ENCODE peak calls at places on chromosomes 16 and 17, in nine cellular contexts. O is body of pancreas, B is A549, X is ovary, Y is stomach, I is heart left ventricle, N is tibial nerve, F is suprapubic skin, P is Peyer's patch. W is an unnamed sample.

GRCh38 chr16:85286970-85287814 is 174.9 kb upstream of the CIBAR2 start:
- DNase-seq in O (no peak), B (no peak), X (no peak), Y (no peak), I (peak; percentile 32), N (peak; percentile 37), F (no peak), P (no peak), W (no peak)

GRCh38 chr17:80101946-80102706 is 745 bp downstream of the GAA start:
- DNase-seq in O (peak; percentile 16), B (peak; percentile 38), X (no peak), Y (no peak), I (no peak), N (no peak), F (no peak), P (peak; percentile 36), W (no peak)

GRCh38 chr16:3646348-3646920 is 8.1 kb upstream of the DNASE1 start:
- DNase-seq in O (peak; percentile 73), B (peak; percentile 80), X (no peak), Y (peak; percentile 73), I (no peak), N (no peak), F (peak; percentile 65), P (no peak), W (no peak)

GRCh38 chr17:39051001-39051605 is 83.9 kb upstream of the FBXO47 start:
- DNase-seq in O (no peak), B (no peak), X (no peak), Y (peak; percentile 13), I (no peak), N (no peak), F (no peak), P (no peak), W (no peak)

GRCh38 chr17:40648326-40648968 is 829 bp upstream of the SMARCE1 start:
- DNase-seq in O (peak; percentile 61), B (peak; percentile 28), X (no peak), Y (peak; percentile 37), I (no peak), N (no peak), F (no peak), P (no peak), W (no peak)

GRCh38 chr16:46573834-46574159 is 47.4 kb downstream of the SHCBP1 start:
- DNase-seq in O (no peak), B (no peak), X (no peak), Y (no peak), I (no peak), N (no peak), F (no peak), P (no peak), W (no peak)

GRCh38 chr16:50065624-50066481 is at the start of gene HEATR3:
- DNase-seq in O (peak; percentile 94), B (peak; percentile 93), X (peak; percentile 96), Y (peak; percentile 95), I (peak; percentile 91), N (peak; percentile 77), F (peak; percentile 94), P (peak; percentile 88), W (peak; percentile 88)

GRCh38 chr16:85731179-85731578 is 19.7 kb downstream of the C16orf74 start:
- DNase-seq in O (peak; percentile 30), B (no peak), X (no peak), Y (no peak), I (no peak), N (no peak), F (no peak), P (no peak), W (no peak)

GRCh38 chr16:22220076-22220453 is 14.0 kb downstream of the EEF2K start:
- DNase-seq in O (peak; percentile 34), B (no peak), X (peak; percentile 71), Y (no peak), I (peak; percentile 37), N (no peak), F (no peak), P (no peak), W (no peak)

GRCh38 chr16:4536391-4537106 is 2.0 kb downstream of the CDIP1 start:
- DNase-seq in O (no peak), B (no peak), X (no peak), Y (no peak), I (no peak), N (no peak), F (no peak), P (no peak), W (peak; percentile 77)

GRCh38 chr16:69017036-69017783 is 88.2 kb upstream of the HAS3 start:
- DNase-seq in O (no peak), B (peak; percentile 56), X (no peak), Y (no peak), I (no peak), N (no peak), F (no peak), P (no peak), W (no peak)

GRCh38 chr16:11613381-11614303 is 26.9 kb upstream of the LITAF start:
- DNase-seq in O (peak; percentile 34), B (no peak), X (no peak), Y (peak; percentile 69), I (peak; percentile 43), N (peak; percentile 40), F (peak; percentile 90), P (peak; percentile 78), W (no peak)

GRCh38 chr17:81339180-81339501 is 44.0 kb upstream of the SLC38A10 start:
- DNase-seq in O (no peak), B (no peak), X (no peak), Y (no peak), I (no peak), N (no peak), F (no peak), P (no peak), W (no peak)

GRCh38 chr16:66972983-66973382 is 11.9 kb downstream of the CES3 start:
- DNase-seq in O (no peak), B (no peak), X (no peak), Y (no peak), I (no peak), N (no peak), F (no peak), P (no peak), W (peak; percentile 41)

GRCh38 chr16:77364770-77365169 is 70.1 kb downstream of the ADAMTS18 start:
- DNase-seq in O (no peak), B (no peak), X (no peak), Y (no peak), I (no peak), N (no peak), F (no peak), P (no peak), W (no peak)

GRCh38 chr17:42182927-42183734 is 2.1 kb downstream of the HCRT start:
- DNase-seq in O (no peak), B (peak; percentile 58), X (no peak), Y (no peak), I (no peak), N (no peak), F (no peak), P (no peak), W (no peak)

GRCh38 chr16:346587-346986 is 5.9 kb downstream of the AXIN1 start:
- DNase-seq in O (no peak), B (no peak), X (no peak), Y (no peak), I (no peak), N (no peak), F (no peak), P (no peak), W (no peak)
- H3K27ac ChIP-seq in O (no peak overlapping the region), B (no peak overlapping the region), X (no peak overlapping the region), Y (no peak overlapping the region), I (no peak overlapping the region), N (no peak overlapping the region), F (no peak overlapping the region), P (no peak overlapping the region), W (no peak overlapping the region)

DNA sequence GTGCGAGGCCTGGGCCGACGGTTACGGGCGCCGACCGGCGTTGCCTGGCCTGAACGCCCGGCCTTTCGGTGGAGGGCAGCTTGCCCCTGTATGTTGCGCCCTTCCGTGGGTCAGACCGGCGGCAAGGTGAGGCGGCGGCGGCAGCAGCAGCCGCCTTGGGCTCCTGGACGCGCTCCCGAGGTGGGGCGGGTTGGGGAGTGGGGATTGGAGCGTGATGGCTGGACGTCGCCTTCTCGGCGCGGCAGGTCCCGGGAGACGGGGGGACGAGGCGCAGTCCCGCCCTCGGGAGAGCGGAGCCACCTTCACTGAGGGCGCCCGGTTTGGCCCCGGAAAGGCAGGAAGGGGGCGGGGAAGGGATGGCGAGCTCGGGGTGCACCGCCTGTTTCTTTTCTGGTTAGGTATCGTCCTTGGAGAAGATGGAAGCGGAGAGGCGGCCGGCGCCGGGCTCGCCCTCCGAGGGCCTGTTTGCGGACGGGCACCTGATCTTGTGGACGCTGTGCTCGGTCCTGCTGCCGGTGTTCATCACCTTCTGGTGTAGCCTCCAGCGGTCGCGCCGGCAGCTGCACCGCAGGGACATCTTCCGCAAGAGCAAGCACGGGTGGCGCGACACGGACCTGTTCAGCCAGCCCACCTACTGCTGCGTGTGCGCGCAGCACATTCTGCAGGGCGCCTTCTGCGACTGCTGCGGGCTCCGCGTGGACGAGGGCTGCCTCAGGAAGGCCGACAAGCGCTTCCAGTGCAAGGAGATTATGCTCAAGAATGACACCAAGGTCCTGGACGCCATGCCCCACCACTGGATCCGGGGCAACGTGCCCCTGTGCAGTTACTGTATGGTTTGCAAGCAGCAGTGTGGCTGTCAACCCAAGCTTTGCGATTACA is 668 bp downstream of the DGKE start:
- DNase-seq in O (peak; percentile 73), B (peak; percentile 43), X (no peak), Y (peak; percentile 64), I (peak; percentile 47), N (no peak), F (peak; percentile 81), P (peak; percentile 76), W (peak; percentile 65)
- TF ChIP-seq CTCF in O (no peak), B (no peak), X (no peak), Y (no peak), I (no peak), N (no peak), F (no peak), P (peak; percentile 43), W (no peak)

DNA sequence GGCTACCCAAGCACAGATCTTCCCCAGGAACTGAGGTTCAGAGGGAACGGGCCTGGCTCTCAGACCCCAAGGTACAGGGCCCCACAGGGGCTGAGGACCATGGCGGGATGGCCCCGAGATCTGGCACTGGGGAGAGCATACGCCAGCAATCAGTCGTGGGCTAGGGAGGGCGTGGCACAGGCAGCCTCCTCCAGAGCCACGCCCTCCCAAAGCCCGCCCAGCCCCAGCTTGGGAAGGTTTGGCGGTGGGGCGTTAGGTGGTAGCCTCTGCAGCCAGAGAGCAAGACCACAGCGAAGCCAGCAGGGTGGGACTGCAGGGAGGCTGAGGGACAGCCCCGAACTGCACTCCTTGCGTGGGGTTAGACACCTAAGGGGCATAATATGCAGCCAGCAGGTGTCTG is 11.6 kb downstream of the WNT9B start:
- DNase-seq in O (no peak), B (no peak), X (no peak), Y (no peak), I (no peak), N (no peak), F (no peak), P (no peak), W (no peak)
- TF ChIP-seq POLR2A in O (no peak), B (no peak), X (no peak), Y (no peak), I (no peak), N (no peak), F (no peak), P (no peak), W (no peak)

DNA sequence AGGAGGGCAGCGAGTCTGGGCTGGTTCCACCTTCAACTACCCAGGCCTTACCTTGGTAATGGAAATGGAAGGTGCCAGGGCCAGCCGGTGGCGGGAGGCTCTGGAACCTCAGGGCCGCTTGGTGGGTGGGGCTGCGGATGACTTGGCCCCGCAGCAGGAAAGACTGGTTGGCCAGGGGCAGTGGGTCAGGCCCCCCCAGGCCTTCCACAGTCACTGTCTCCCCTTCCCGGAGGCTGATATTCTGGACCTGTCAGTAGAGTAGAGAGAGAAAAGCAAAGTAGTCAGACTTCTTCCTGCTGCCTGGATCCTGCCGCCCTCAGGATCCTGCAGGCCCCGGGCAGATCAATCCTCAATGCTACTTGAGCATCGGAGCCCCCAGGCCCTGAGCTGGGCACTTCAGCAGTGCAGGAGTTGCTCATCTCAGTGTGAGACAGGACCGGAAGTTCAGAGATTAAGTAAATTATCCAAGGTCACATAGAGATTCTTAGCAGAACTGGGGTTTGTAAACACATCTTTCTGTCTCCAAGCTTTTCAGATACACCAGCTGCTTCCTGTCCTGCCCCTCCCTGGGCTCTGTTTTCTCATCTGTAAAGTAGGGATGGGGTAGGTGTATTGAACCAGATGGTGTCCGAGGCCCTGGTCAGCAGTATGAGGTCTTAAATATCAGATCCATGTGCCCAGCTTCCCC is 18.5 kb upstream of the PHF12 start:
- DNase-seq in O (no peak), B (no peak), X (no peak), Y (no peak), I (no peak), N (no peak), F (no peak), P (no peak), W (no peak)
- H3K27ac ChIP-seq in O (no peak overlapping the region), B (no peak overlapping the region), X (no peak overlapping the region), Y (no peak overlapping the region), I (no peak overlapping the region), N (no peak overlapping the region), F (no peak overlapping the region), P (no peak overlapping the region), W (no peak overlapping the region)